ENCODE peak calls at places on chromosomes 16 and 17, in four cellular contexts. K is HCT116, X is HepG2, C is K562. E is an unnamed sample.

GRCh38 chr17:46167826-46168569 is 25.2 kb downstream of the KANSL1 start:
- DNase-seq in K (no peak), X (peak), C (no peak), E (no peak)

GRCh38 chr16:50841081-50841886 is 99.4 kb downstream of the CYLD start:
- DNase-seq in K (no peak), X (no peak), C (peak), E (no peak)

GRCh38 chr17:11836508-11836907 is 160.8 kb downstream of the ZNF18 start:
- DNase-seq in K (no peak), X (no peak), C (no peak), E (no peak)

GRCh38 chr16:7513429-7513828 is 180.8 kb downstream of the RBFOX1 start:
- DNase-seq in K (no peak), X (peak), C (peak), E (no peak)

GRCh38 chr17:83018658-83019193 is 60.7 kb upstream of the METRNL start:
- DNase-seq in K (no peak), X (no peak), C (no peak), E (no peak)

GRCh38 chr17:38425744-38426143 is 2.5 kb upstream of the ARHGAP23 start:
- DNase-seq in K (no peak), X (no peak), C (no peak), E (no peak)

GRCh38 chr16:53960954-53961616 is 257.1 kb downstream of the FTO start:
- DNase-seq in K (no peak), X (no peak), C (no peak), E (no peak)

GRCh38 chr16:22423716-22424115 is 49.3 kb upstream of the CDR2 start:
- DNase-seq in K (no peak), X (no peak), C (no peak), E (no peak)

GRCh38 chr16:85865-86264 is 7.8 kb downstream of the MPG start:
- DNase-seq in K (no peak), X (no peak), C (no peak), E (no peak)

GRCh38 chr17:42679001-42679491 is 2.3 kb upstream of the PLEKHH3 start:
- DNase-seq in K (no peak), X (peak), C (peak), E (no peak)
- TF ChIP-seq TCF7L2 in K (no peak), X (no peak), C (no peak), E (no peak)

GRCh38 chr17:39739885-39740356 is 2.2 kb downstream of the GRB7 start:
- DNase-seq in K (no peak), X (peak), C (no peak), E (no peak)
- TF ChIP-seq TCF7L2 in K (no peak), X (no peak), C (no peak), E (no peak)

GRCh38 chr16:27746076-27746855 is 196.3 kb downstream of the KATNIP start:
- DNase-seq in K (no peak), X (no peak), C (no peak), E (no peak)
- TF ChIP-seq TCF7L2 in K (no peak), X (no peak), C (no peak), E (no peak)

GRCh38 chr17:80498242-80498919 is 22.0 kb upstream of the NPTX1 start:
- DNase-seq in K (no peak), X (peak), C (no peak), E (no peak)
- TF ChIP-seq TCF7L2 in K (no peak), X (no peak), C (no peak), E (no peak)

GRCh38 chr16:66970775-66971725 is 10.0 kb downstream of the CES3 start:
- DNase-seq in K (no peak), X (no peak), C (peak), E (no peak)
- TF ChIP-seq TCF7L2 in K (no peak), X (no peak), C (no peak), E (no peak)

GRCh38 chr16:3490911-3491629 is 4.2 kb downstream of the C16orf90 start:
- DNase-seq in K (no peak), X (peak), C (peak), E (no peak)
- TF ChIP-seq TCF7L2 in K (no peak), X (no peak), C (no peak), E (no peak)

GRCh38 chr17:7313028-7313889 is 1.9 kb downstream of the GPS2 start:
- DNase-seq in K (no peak), X (peak), C (no peak), E (no peak)
- TF ChIP-seq TCF7L2 in K (no peak), X (no peak), C (no peak), E (no peak)

GRCh38 chr17:39483506-39483905 is 22.2 kb downstream of the CDK12 start:
- DNase-seq in K (no peak), X (no peak), C (no peak), E (no peak)
- TF ChIP-seq TCF7L2 in K (no peak), X (no peak), C (no peak), E (no peak)